ENCODE peak calls at places on chromosomes 16 and 17, in six cellular contexts. One of them, this sample, is unnamed.

GRCh38 chr16:9134739-9135138 is 43.3 kb downstream of the HAPSTR1 start:
- DNase-seq in mesenchymal stem cell: peak
- DNase-seq in H9: peak
- DNase-seq in neuronal stem cell: peak
- DNase-seq in H1: no peak
- DNase-seq in IMR-90: peak
- DNase-seq in this sample: peak

GRCh38 chr17:68314916-68315535 is 23.7 kb downstream of the ARSG start:
- DNase-seq in mesenchymal stem cell: no peak
- DNase-seq in H9: no peak
- DNase-seq in neuronal stem cell: no peak
- DNase-seq in H1: no peak
- DNase-seq in IMR-90: no peak
- DNase-seq in this sample: no peak

GRCh38 chr17:8164815-8165131 is 2.0 kb upstream of the VAMP2 start:
- DNase-seq in mesenchymal stem cell: no peak
- DNase-seq in H9: no peak
- DNase-seq in neuronal stem cell: no peak
- DNase-seq in H1: no peak
- DNase-seq in IMR-90: no peak
- DNase-seq in this sample: no peak

GRCh38 chr16:66103245-66103644 is 263.2 kb upstream of the CDH5 start:
- DNase-seq in mesenchymal stem cell: peak
- DNase-seq in H9: no peak
- DNase-seq in neuronal stem cell: no peak
- DNase-seq in H1: no peak
- DNase-seq in IMR-90: peak
- DNase-seq in this sample: peak

GRCh38 chr17:59791603-59792457 is 84.4 kb downstream of the VMP1 start:
- DNase-seq in mesenchymal stem cell: no peak
- DNase-seq in H9: no peak
- DNase-seq in neuronal stem cell: no peak
- DNase-seq in H1: no peak
- DNase-seq in IMR-90: peak
- DNase-seq in this sample: no peak

GRCh38 chr17:55440391-55440790 is 18.8 kb upstream of the MMD start:
- DNase-seq in mesenchymal stem cell: no peak
- DNase-seq in H9: no peak
- DNase-seq in neuronal stem cell: no peak
- DNase-seq in H1: no peak
- DNase-seq in IMR-90: no peak
- DNase-seq in this sample: peak

GRCh38 chr16:86553356-86553755 is 1.7 kb downstream of the MTHFSD start:
- DNase-seq in mesenchymal stem cell: no peak
- DNase-seq in H9: no peak
- DNase-seq in neuronal stem cell: no peak
- DNase-seq in H1: no peak
- DNase-seq in IMR-90: no peak
- DNase-seq in this sample: no peak

GRCh38 chr17:74695629-74696028 is 17.1 kb downstream of the CD300LF start:
- DNase-seq in mesenchymal stem cell: no peak
- DNase-seq in H9: no peak
- DNase-seq in neuronal stem cell: no peak
- DNase-seq in H1: no peak
- DNase-seq in IMR-90: no peak
- DNase-seq in this sample: no peak

GRCh38 chr16:11354733-11355574 is 9.7 kb downstream of the RMI2 start:
- DNase-seq in mesenchymal stem cell: peak
- DNase-seq in H9: no peak
- DNase-seq in neuronal stem cell: no peak
- DNase-seq in H1: no peak
- DNase-seq in IMR-90: peak
- DNase-seq in this sample: no peak

GRCh38 chr17:38424297-38424972 is 3.8 kb upstream of the ARHGAP23 start:
- DNase-seq in mesenchymal stem cell: no peak
- DNase-seq in H9: peak
- DNase-seq in neuronal stem cell: no peak
- DNase-seq in H1: no peak
- DNase-seq in IMR-90: no peak
- DNase-seq in this sample: no peak

GRCh38 chr17:17950806-17951205 is 21.4 kb downstream of the TOM1L2 start:
- DNase-seq in mesenchymal stem cell: no peak
- DNase-seq in H9: peak
- DNase-seq in neuronal stem cell: no peak
- DNase-seq in H1: no peak
- DNase-seq in IMR-90: no peak
- DNase-seq in this sample: no peak

GRCh38 chr16:53549970-53550406 is 47.0 kb upstream of the AKTIP start:
- DNase-seq in mesenchymal stem cell: peak
- DNase-seq in H9: peak
- DNase-seq in neuronal stem cell: peak
- DNase-seq in H1: peak
- DNase-seq in IMR-90: peak
- DNase-seq in this sample: peak

GRCh38 chr16:55146939-55147338 is 177.1 kb upstream of the IRX6 start:
- DNase-seq in mesenchymal stem cell: no peak
- DNase-seq in H9: no peak
- DNase-seq in neuronal stem cell: no peak
- DNase-seq in H1: no peak
- DNase-seq in IMR-90: no peak
- DNase-seq in this sample: no peak

GRCh38 chr17:2054740-2055493 is at the start of gene HIC1:
- DNase-seq in mesenchymal stem cell: peak
- DNase-seq in H9: peak
- DNase-seq in neuronal stem cell: peak
- DNase-seq in H1: no peak
- DNase-seq in IMR-90: peak
- DNase-seq in this sample: peak

GRCh38 chr17:17784599-17785264 is 52.1 kb downstream of the SREBF1 start:
- DNase-seq in mesenchymal stem cell: peak
- DNase-seq in H9: no peak
- DNase-seq in neuronal stem cell: no peak
- DNase-seq in H1: no peak
- DNase-seq in IMR-90: no peak
- DNase-seq in this sample: peak

GRCh38 chr16:29899516-29900101 is at the start of gene SEZ6L2:
- DNase-seq in mesenchymal stem cell: peak
- DNase-seq in H9: peak
- DNase-seq in neuronal stem cell: peak
- DNase-seq in H1: peak
- DNase-seq in IMR-90: peak
- DNase-seq in this sample: peak

GRCh38 chr17:61307905-61308886 is 91.4 kb upstream of the TBX2 start:
- DNase-seq in mesenchymal stem cell: peak
- DNase-seq in H9: no peak
- DNase-seq in neuronal stem cell: no peak
- DNase-seq in H1: no peak
- DNase-seq in IMR-90: peak
- DNase-seq in this sample: peak

GRCh38 chr16:63241476-63241875 is 1205.2 kb upstream of the CDH8 start:
- DNase-seq in mesenchymal stem cell: no peak
- DNase-seq in H9: no peak
- DNase-seq in neuronal stem cell: no peak
- DNase-seq in H1: no peak
- DNase-seq in IMR-90: no peak
- DNase-seq in this sample: no peak

GRCh38 chr17:3529817-3530741 is 27.5 kb downstream of the TRPV3 start:
- DNase-seq in mesenchymal stem cell: no peak
- DNase-seq in H9: peak
- DNase-seq in neuronal stem cell: peak
- DNase-seq in H1: no peak
- DNase-seq in IMR-90: no peak
- DNase-seq in this sample: peak

GRCh38 chr17:6139447-6139832 is 69.3 kb downstream of the WSCD1 start:
- DNase-seq in mesenchymal stem cell: no peak
- DNase-seq in H9: no peak
- DNase-seq in neuronal stem cell: no peak
- DNase-seq in H1: no peak
- DNase-seq in IMR-90: no peak
- DNase-seq in this sample: no peak
- H4K91ac ChIP-seq in mesenchymal stem cell: no peak
- H4K91ac ChIP-seq in H9: no peak
- H4K91ac ChIP-seq in neuronal stem cell: no peak
- H4K91ac ChIP-seq in H1: peak
- H4K91ac ChIP-seq in IMR-90: no peak
- H4K91ac ChIP-seq in this sample: no peak

GRCh38 chr17:28404461-28404811 is 1.6 kb downstream of the SLC46A1 start:
- DNase-seq in mesenchymal stem cell: no peak
- DNase-seq in H9: no peak
- DNase-seq in neuronal stem cell: no peak
- DNase-seq in H1: no peak
- DNase-seq in IMR-90: no peak
- DNase-seq in this sample: no peak
- H3K4ac ChIP-seq in mesenchymal stem cell: no peak
- H3K4ac ChIP-seq in H9: no peak
- H3K4ac ChIP-seq in neuronal stem cell: no peak
- H3K4ac ChIP-seq in H1: no peak
- H3K4ac ChIP-seq in IMR-90: no peak
- H3K4ac ChIP-seq in this sample: no peak

DNA sequence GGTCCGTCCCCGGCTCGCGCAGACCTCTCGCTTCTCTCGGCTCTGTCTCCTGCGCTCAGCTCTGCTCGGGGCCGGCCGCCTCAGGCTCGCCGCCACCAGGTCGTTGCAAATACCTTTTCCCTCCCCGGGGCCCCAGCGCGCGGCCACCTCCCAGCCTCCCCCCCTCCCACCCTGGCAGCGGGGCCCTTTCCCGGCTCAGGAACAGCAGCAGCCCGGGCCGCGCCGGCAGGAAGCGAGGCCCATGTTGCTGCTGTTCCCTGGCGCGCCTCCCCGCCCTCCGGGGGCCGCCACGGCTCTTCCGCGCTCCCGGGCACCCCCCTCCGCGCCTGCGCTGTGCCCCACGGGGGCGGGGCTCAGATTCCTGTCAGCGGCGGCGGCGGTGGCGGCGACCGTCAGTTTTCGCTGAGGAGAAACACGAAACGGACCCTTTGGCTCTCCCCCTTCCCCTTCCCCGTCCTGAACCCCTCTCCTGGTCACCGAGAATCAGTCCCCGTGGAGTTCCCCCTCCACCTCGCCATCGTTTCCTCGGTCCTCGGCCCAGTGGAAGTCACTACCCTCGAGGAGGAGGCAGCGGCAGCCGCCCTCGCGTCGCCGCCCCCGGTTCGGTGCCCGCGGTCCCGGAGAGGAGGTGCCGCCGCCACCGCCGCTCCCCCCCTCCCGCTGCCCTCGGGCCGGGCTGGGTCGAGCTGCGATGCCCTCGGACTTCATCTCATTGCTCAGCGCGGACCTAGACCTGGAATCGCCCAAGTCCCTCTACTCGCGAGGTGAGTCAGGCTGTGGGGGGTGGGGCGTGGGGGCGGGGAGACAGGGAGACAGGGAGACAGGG is at the start of gene NFAT5:
- DNase-seq in mesenchymal stem cell: peak
- DNase-seq in H9: peak
- DNase-seq in neuronal stem cell: peak
- DNase-seq in H1: peak
- DNase-seq in IMR-90: peak
- DNase-seq in this sample: peak
- H4K8ac ChIP-seq in mesenchymal stem cell: peak
- H4K8ac ChIP-seq in H9: no peak
- H4K8ac ChIP-seq in neuronal stem cell: peak
- H4K8ac ChIP-seq in H1: peak
- H4K8ac ChIP-seq in IMR-90: peak
- H4K8ac ChIP-seq in this sample: peak

DNA sequence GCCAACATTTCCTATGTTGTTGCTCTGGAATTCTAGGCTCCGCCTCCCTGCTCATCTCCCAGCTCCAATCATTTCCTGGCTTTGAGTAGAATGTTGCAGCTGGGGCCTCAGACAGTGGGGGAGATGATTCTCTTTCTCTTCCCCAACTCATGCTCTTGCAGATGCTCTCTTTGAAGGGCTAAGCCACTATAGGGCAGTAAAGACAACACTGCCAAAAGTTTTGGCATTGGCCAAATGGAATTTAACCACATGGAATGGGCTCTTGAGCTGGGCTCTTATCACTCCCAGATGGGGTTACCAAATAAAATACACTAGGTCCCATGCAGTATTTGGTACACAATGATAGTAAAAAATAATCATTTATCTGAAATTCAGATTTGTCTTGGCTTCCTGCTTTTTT is 19.6 kb upstream of the EFCAB13 start:
- DNase-seq in mesenchymal stem cell: no peak
- DNase-seq in H9: no peak
- DNase-seq in neuronal stem cell: no peak
- DNase-seq in H1: no peak
- DNase-seq in IMR-90: no peak
- DNase-seq in this sample: no peak
- H4K91ac ChIP-seq in mesenchymal stem cell: no peak
- H4K91ac ChIP-seq in H9: no peak
- H4K91ac ChIP-seq in neuronal stem cell: no peak
- H4K91ac ChIP-seq in H1: no peak
- H4K91ac ChIP-seq in IMR-90: no peak
- H4K91ac ChIP-seq in this sample: no peak

This sample was measured in trophoblast cell.